ENCODE peak calls at places on chromosomes 2 and 18, in six cellular contexts. One of them, this sample, is unnamed.

GRCh38 chr18:41096504-41096903 is 858.5 kb upstream of the PIK3C3 start:
- DNase-seq in IMR-90: peak; percentile 42
- DNase-seq in neuronal stem cell: peak; percentile 2
- DNase-seq in H1: no peak
- DNase-seq in H9: no peak
- DNase-seq in mesenchymal stem cell: peak; percentile 9
- DNase-seq in this sample: no peak

GRCh38 chr18:13464432-13465125 is 246.0 kb downstream of the LDLRAD4 start:
- DNase-seq in IMR-90: no peak
- DNase-seq in neuronal stem cell: no peak
- DNase-seq in H1: no peak
- DNase-seq in H9: no peak
- DNase-seq in mesenchymal stem cell: no peak
- DNase-seq in this sample: no peak

GRCh38 chr2:240564191-240564570 is 4.0 kb downstream of the DUSP28 start:
- DNase-seq in IMR-90: no peak
- DNase-seq in neuronal stem cell: no peak
- DNase-seq in H1: peak; percentile 6
- DNase-seq in H9: peak; percentile 14
- DNase-seq in mesenchymal stem cell: no peak
- DNase-seq in this sample: no peak

GRCh38 chr2:204881519-204882111 is 336.3 kb downstream of the PARD3B start:
- DNase-seq in IMR-90: no peak
- DNase-seq in neuronal stem cell: no peak
- DNase-seq in H1: no peak
- DNase-seq in H9: no peak
- DNase-seq in mesenchymal stem cell: no peak
- DNase-seq in this sample: no peak

GRCh38 chr2:146246017-146246733 is 1598.7 kb upstream of the ACVR2A start:
- DNase-seq in IMR-90: peak; percentile 72
- DNase-seq in neuronal stem cell: no peak
- DNase-seq in H1: no peak
- DNase-seq in H9: no peak
- DNase-seq in mesenchymal stem cell: peak; percentile 50
- DNase-seq in this sample: no peak

GRCh38 chr2:117949800-117950199 is 64.1 kb downstream of the CCDC93 start:
- DNase-seq in IMR-90: no peak
- DNase-seq in neuronal stem cell: no peak
- DNase-seq in H1: no peak
- DNase-seq in H9: no peak
- DNase-seq in mesenchymal stem cell: no peak
- DNase-seq in this sample: no peak

GRCh38 chr2:105308785-105309540 is 20.6 kb downstream of the TGFBRAP1 start:
- DNase-seq in IMR-90: no peak
- DNase-seq in neuronal stem cell: no peak
- DNase-seq in H1: no peak
- DNase-seq in H9: no peak
- DNase-seq in mesenchymal stem cell: peak; percentile 69
- DNase-seq in this sample: no peak

GRCh38 chr2:172564376-172564775 is 8.5 kb downstream of the PDK1 start:
- DNase-seq in IMR-90: no peak
- DNase-seq in neuronal stem cell: no peak
- DNase-seq in H1: no peak
- DNase-seq in H9: no peak
- DNase-seq in mesenchymal stem cell: no peak
- DNase-seq in this sample: no peak

GRCh38 chr2:10678225-10678624 is 11.6 kb downstream of the NOL10 start:
- DNase-seq in IMR-90: no peak
- DNase-seq in neuronal stem cell: no peak
- DNase-seq in H1: no peak
- DNase-seq in H9: no peak
- DNase-seq in mesenchymal stem cell: peak; percentile 12
- DNase-seq in this sample: no peak

GRCh38 chr2:61179701-61180639 is 18.0 kb downstream of the C2orf74 start:
- DNase-seq in IMR-90: peak; percentile 77
- DNase-seq in neuronal stem cell: no peak
- DNase-seq in H1: no peak
- DNase-seq in H9: no peak
- DNase-seq in mesenchymal stem cell: peak; percentile 64
- DNase-seq in this sample: no peak

GRCh38 chr2:82314836-82315472 is 2010.4 kb upstream of the LRRTM1 start:
- DNase-seq in IMR-90: no peak
- DNase-seq in neuronal stem cell: no peak
- DNase-seq in H1: no peak
- DNase-seq in H9: no peak
- DNase-seq in mesenchymal stem cell: no peak
- DNase-seq in this sample: no peak

GRCh38 chr2:139876964-139877363 is 1096.8 kb upstream of the NXPH2 start:
- DNase-seq in IMR-90: no peak
- DNase-seq in neuronal stem cell: no peak
- DNase-seq in H1: no peak
- DNase-seq in H9: no peak
- DNase-seq in mesenchymal stem cell: no peak
- DNase-seq in this sample: peak; percentile 23

GRCh38 chr2:46187112-46187618 is 110.0 kb upstream of the EPAS1 start:
- DNase-seq in IMR-90: peak; percentile 71
- DNase-seq in neuronal stem cell: no peak
- DNase-seq in H1: no peak
- DNase-seq in H9: no peak
- DNase-seq in mesenchymal stem cell: peak; percentile 46
- DNase-seq in this sample: no peak

GRCh38 chr18:54772081-54772480 is 56.2 kb upstream of the RAB27B start:
- DNase-seq in IMR-90: no peak
- DNase-seq in neuronal stem cell: no peak
- DNase-seq in H1: no peak
- DNase-seq in H9: no peak
- DNase-seq in mesenchymal stem cell: no peak
- DNase-seq in this sample: no peak

GRCh38 chr2:240139011-240139441 is 1.4 kb downstream of the OTOS start:
- DNase-seq in IMR-90: no peak
- DNase-seq in neuronal stem cell: no peak
- DNase-seq in H1: no peak
- DNase-seq in H9: peak; percentile 18
- DNase-seq in mesenchymal stem cell: no peak
- DNase-seq in this sample: no peak

GRCh38 chr2:120490091-120490798 is 144.3 kb downstream of the INHBB start:
- DNase-seq in IMR-90: no peak
- DNase-seq in neuronal stem cell: no peak
- DNase-seq in H1: no peak
- DNase-seq in H9: no peak
- DNase-seq in mesenchymal stem cell: no peak
- DNase-seq in this sample: no peak

GRCh38 chr2:128269358-128270305 is 49.0 kb downstream of the HS6ST1 start:
- DNase-seq in IMR-90: no peak
- DNase-seq in neuronal stem cell: no peak
- DNase-seq in H1: no peak
- DNase-seq in H9: peak; percentile 22
- DNase-seq in mesenchymal stem cell: no peak
- DNase-seq in this sample: no peak

GRCh38 chr2:238290079-238290478 is 1.7 kb upstream of the PER2 start:
- DNase-seq in IMR-90: no peak
- DNase-seq in neuronal stem cell: no peak
- DNase-seq in H1: no peak
- DNase-seq in H9: peak; percentile 67
- DNase-seq in mesenchymal stem cell: peak; percentile 33
- DNase-seq in this sample: peak; percentile 8

GRCh38 chr2:118387509-118387908 is 299.2 kb downstream of the INSIG2 start:
- DNase-seq in IMR-90: peak; percentile 78
- DNase-seq in neuronal stem cell: no peak
- DNase-seq in H1: no peak
- DNase-seq in H9: no peak
- DNase-seq in mesenchymal stem cell: no peak
- DNase-seq in this sample: no peak

GRCh38 chr18:23173912-23174311 is 38.6 kb downstream of the CABLES1 start:
- DNase-seq in IMR-90: no peak
- DNase-seq in neuronal stem cell: no peak
- DNase-seq in H1: no peak
- DNase-seq in H9: no peak
- DNase-seq in mesenchymal stem cell: no peak
- DNase-seq in this sample: no peak

GRCh38 chr2:226766352-226767055 is 33.1 kb downstream of the IRS1 start:
- DNase-seq in IMR-90: peak; percentile 80
- DNase-seq in neuronal stem cell: no peak
- DNase-seq in H1: no peak
- DNase-seq in H9: no peak
- DNase-seq in mesenchymal stem cell: peak; percentile 68
- DNase-seq in this sample: no peak

GRCh38 chr18:3948958-3949357 is 499.0 kb downstream of the TGIF1 start:
- DNase-seq in IMR-90: no peak
- DNase-seq in neuronal stem cell: no peak
- DNase-seq in H1: no peak
- DNase-seq in H9: no peak
- DNase-seq in mesenchymal stem cell: no peak
- DNase-seq in this sample: no peak

GRCh38 chr18:47800192-47800591 is 130.3 kb downstream of the SMAD2 start:
- DNase-seq in IMR-90: no peak
- DNase-seq in neuronal stem cell: no peak
- DNase-seq in H1: no peak
- DNase-seq in H9: no peak
- DNase-seq in mesenchymal stem cell: no peak
- DNase-seq in this sample: no peak

GRCh38 chr2:21055879-21056790 is 12.3 kb upstream of the APOB start:
- DNase-seq in IMR-90: no peak
- DNase-seq in neuronal stem cell: no peak
- DNase-seq in H1: no peak
- DNase-seq in H9: no peak
- DNase-seq in mesenchymal stem cell: no peak
- DNase-seq in this sample: no peak

GRCh38 chr2:53058526-53058925 is 709.1 kb upstream of the CHAC2 start:
- DNase-seq in IMR-90: peak; percentile 67
- DNase-seq in neuronal stem cell: no peak
- DNase-seq in H1: no peak
- DNase-seq in H9: peak; percentile 45
- DNase-seq in mesenchymal stem cell: peak; percentile 37
- DNase-seq in this sample: peak; percentile 26

GRCh38 chr2:112923237-112923966 is 12.4 kb downstream of the IL37 start:
- DNase-seq in IMR-90: no peak
- DNase-seq in neuronal stem cell: no peak
- DNase-seq in H1: no peak
- DNase-seq in H9: no peak
- DNase-seq in mesenchymal stem cell: no peak
- DNase-seq in this sample: no peak

DNA sequence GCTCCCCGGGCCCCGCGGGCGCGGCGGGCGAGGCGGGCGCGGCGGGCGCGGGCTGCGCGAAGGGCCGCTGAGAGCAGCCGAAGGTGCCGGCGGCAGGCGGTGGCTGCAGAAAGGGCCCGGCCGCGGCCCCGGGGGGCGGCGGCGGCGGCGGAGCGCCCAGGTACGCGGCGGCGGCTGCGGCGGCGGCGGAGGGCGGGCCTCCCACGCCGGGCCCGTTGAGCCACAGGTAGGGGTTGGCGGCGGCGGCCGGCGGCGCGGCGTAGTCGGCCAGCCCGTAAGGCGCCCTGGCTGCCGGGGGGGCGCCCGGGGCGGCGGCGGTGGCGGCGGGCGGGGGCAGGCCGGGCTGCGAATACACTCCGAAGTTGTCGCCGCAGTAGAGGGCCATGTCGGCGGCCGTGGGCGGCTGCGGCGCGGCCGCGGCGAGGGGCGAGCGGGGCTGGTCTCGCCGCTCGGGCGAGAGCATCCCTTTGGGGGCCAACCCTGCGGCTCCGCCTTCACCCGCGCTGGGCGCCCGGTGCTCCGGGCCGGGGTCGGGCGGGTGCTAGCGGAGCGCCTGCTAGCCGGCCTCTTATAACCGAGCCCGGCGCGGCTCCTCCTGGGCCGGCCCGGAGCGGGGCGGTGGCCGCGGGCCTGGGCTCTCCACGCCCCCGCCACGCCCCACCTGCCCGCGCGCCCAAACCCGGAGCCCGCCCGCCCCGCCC is at the start of gene FOXI3:
- DNase-seq in IMR-90: no peak
- DNase-seq in neuronal stem cell: peak; percentile 31
- DNase-seq in H1: peak; percentile 76
- DNase-seq in H9: peak; percentile 54
- DNase-seq in mesenchymal stem cell: no peak
- DNase-seq in this sample: peak; percentile 35
- H3K4ac ChIP-seq in IMR-90: no peak within 1 kb of the TSS
- H3K4ac ChIP-seq in neuronal stem cell: no peak within 1 kb of the TSS
- H3K4ac ChIP-seq in H1: no peak within 1 kb of the TSS
- H3K4ac ChIP-seq in H9: no peak within 1 kb of the TSS
- H3K4ac ChIP-seq in mesenchymal stem cell: no peak within 1 kb of the TSS
- H3K4ac ChIP-seq in this sample: peak within 1 kb of the TSS; percentile 90

GRCh38 chr2:215660687-215661086 is 224.8 kb upstream of the FN1 start:
- DNase-seq in IMR-90: peak; percentile 98
- DNase-seq in neuronal stem cell: no peak
- DNase-seq in H1: no peak
- DNase-seq in H9: no peak
- DNase-seq in mesenchymal stem cell: peak; percentile 74
- DNase-seq in this sample: peak; percentile 52
- H2AFZ ChIP-seq in IMR-90: peak overlapping the region; percentile 84
- H2AFZ ChIP-seq in neuronal stem cell: no peak overlapping the region
- H2AFZ ChIP-seq in H1: no peak overlapping the region
- H2AFZ ChIP-seq in H9: no peak overlapping the region
- H2AFZ ChIP-seq in mesenchymal stem cell: peak overlapping the region; percentile 81
- H2AFZ ChIP-seq in this sample: peak overlapping the region; percentile 83

DNA sequence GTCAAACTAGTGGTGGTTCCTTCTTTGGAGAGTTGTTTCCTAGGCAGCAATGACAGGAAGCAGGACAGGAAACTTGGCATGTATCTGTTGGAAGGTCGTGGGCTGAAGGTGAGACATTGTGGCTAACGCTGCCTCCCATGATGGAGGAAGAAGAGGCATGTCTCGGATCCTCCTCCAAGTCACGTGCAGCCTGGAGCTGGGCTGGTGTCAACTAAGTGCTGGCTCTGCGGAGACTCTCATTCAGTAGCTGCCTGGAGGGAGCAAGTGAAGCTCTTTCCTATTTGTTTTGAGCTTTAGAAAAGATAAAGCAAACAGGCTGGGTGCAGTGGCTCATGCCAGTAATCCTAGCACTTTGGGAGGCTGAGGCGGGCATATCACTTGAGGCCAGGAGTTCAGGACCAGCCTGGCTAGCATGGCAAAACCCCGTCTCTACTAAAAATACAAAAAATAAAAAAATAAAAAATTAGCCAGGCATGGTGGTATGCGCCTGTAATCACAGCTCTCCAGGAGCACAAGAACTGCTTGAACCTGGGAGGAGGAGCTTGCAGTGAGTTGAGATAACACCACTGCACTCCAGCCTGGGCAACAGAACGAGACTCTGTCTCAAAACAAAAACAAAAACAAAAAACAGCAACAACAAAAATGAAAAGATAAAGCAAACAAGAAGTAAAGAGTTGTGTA is 28.2 kb upstream of the INO80C start:
- DNase-seq in IMR-90: no peak
- DNase-seq in neuronal stem cell: no peak
- DNase-seq in H1: no peak
- DNase-seq in H9: no peak
- DNase-seq in mesenchymal stem cell: peak; percentile 18
- DNase-seq in this sample: no peak
- H3K4ac ChIP-seq in IMR-90: no peak overlapping the region
- H3K4ac ChIP-seq in neuronal stem cell: no peak overlapping the region
- H3K4ac ChIP-seq in H1: no peak overlapping the region
- H3K4ac ChIP-seq in H9: no peak overlapping the region
- H3K4ac ChIP-seq in mesenchymal stem cell: no peak overlapping the region
- H3K4ac ChIP-seq in this sample: no peak overlapping the region

DNA sequence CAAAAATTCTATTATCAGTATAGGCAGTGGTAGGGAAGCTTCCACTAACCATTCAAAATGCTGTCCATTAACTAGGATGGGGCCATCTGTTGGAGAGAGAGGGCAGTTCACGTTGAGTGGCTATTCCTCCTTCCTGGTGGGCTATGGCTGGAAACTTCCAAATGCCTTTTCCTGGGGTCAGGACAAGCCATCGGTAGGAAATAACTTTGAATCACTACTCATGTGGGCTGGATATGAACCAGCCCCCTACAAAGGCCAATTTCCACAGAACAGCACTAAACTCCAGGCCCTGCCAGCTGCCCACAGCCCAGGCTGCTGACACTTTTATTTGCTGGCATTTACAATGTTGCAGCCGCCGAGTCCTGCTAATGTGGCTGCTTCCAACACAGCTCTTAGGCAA is 156.1 kb upstream of the HNRNPA3 start:
- DNase-seq in IMR-90: no peak
- DNase-seq in neuronal stem cell: no peak
- DNase-seq in H1: no peak
- DNase-seq in H9: peak; percentile 50
- DNase-seq in mesenchymal stem cell: no peak
- DNase-seq in this sample: no peak
- H2AFZ ChIP-seq in IMR-90: no peak overlapping the region
- H2AFZ ChIP-seq in neuronal stem cell: no peak overlapping the region
- H2AFZ ChIP-seq in H1: peak overlapping the region; percentile 65
- H2AFZ ChIP-seq in H9: no peak overlapping the region
- H2AFZ ChIP-seq in mesenchymal stem cell: no peak overlapping the region
- H2AFZ ChIP-seq in this sample: no peak overlapping the region

This sample was measured in trophoblast cell.